ENCODE peak calls at places on chromosome 22, in four cellular contexts. Y is HepG2, H is K562, F is GM12878. N is an unnamed sample.

GRCh38 chr22:50525991-50526848 is 822 bp upstream of the SCO2 start:
- DNase-seq in Y (peak; percentile 44), H (peak; percentile 72), F (no peak), N (peak; percentile 79)

GRCh38 chr22:37546436-37547248 is 13.6 kb upstream of the CDC42EP1 start:
- DNase-seq in Y (peak; percentile 67), H (no peak), F (no peak), N (peak; percentile 64)

GRCh38 chr22:45179276-45180049 is 15.7 kb downstream of the NUP50 start:
- DNase-seq in Y (no peak), H (no peak), F (no peak), N (no peak)

GRCh38 chr22:43736651-43737050 is 75.5 kb downstream of the EFCAB6 start:
- DNase-seq in Y (no peak), H (no peak), F (no peak), N (no peak)

GRCh38 chr22:44488354-44488753 is 9.7 kb downstream of the RTL6 start:
- DNase-seq in Y (no peak), H (no peak), F (no peak), N (no peak)

GRCh38 chr22:30104501-30105156 is 24.4 kb downstream of the HORMAD2 start:
- DNase-seq in Y (no peak), H (no peak), F (no peak), N (no peak)

GRCh38 chr22:27790396-27791216 is 10.9 kb downstream of the MN1 start:
- DNase-seq in Y (no peak), H (no peak), F (no peak), N (no peak)

GRCh38 chr22:21984793-21985192 is 2.2 kb upstream of the TOP3B start:
- DNase-seq in Y (no peak), H (peak; percentile 92), F (no peak), N (peak; percentile 78)

GRCh38 chr22:43011079-43011478 is 3.9 kb downstream of the PACSIN2 start:
- DNase-seq in Y (peak; percentile 45), H (no peak), F (no peak), N (no peak)

GRCh38 chr22:29831186-29831921 is 6.7 kb downstream of the ASCC2 start:
- DNase-seq in Y (no peak), H (no peak), F (no peak), N (no peak)

GRCh38 chr22:41411021-41411851 is 29.5 kb downstream of the TEF start:
- DNase-seq in Y (no peak), H (no peak), F (no peak), N (no peak)

GRCh38 chr22:31098633-31099110 is 8.7 kb downstream of the SELENOM start:
- DNase-seq in Y (no peak), H (peak; percentile 89), F (no peak), N (peak; percentile 80)

GRCh38 chr22:22341736-22342135 is 97.2 kb downstream of the VPREB1 start:
- DNase-seq in Y (no peak), H (no peak), F (no peak), N (no peak)

GRCh38 chr22:17172172-17172833 is 13.2 kb upstream of the HDHD5 start:
- DNase-seq in Y (no peak), H (no peak), F (no peak), N (peak; percentile 65)

GRCh38 chr22:25362883-25363240 is 143.4 kb downstream of the CRYBB2 start:
- DNase-seq in Y (no peak), H (no peak), F (no peak), N (no peak)

GRCh38 chr22:44732017-44732561 is 20.3 kb upstream of the ARHGAP8 start:
- DNase-seq in Y (no peak), H (no peak), F (no peak), N (no peak)

GRCh38 chr22:42168476-42168875 is 37.9 kb upstream of the CYP2D6 start:
- DNase-seq in Y (no peak), H (no peak), F (no peak), N (no peak)

GRCh38 chr22:42073568-42074152 is 388 bp upstream of the PHETA2 start:
- DNase-seq in Y (no peak), H (no peak), F (no peak), N (no peak)

GRCh38 chr22:23365961-23366360 is 185.7 kb downstream of the BCR start:
- DNase-seq in Y (no peak), H (no peak), F (no peak), N (no peak)

GRCh38 chr22:17831527-17832251 is 57.4 kb upstream of the BID start:
- DNase-seq in Y (no peak), H (no peak), F (no peak), N (no peak)

GRCh38 chr22:46737976-46738641 is at the start of gene CERK:
- DNase-seq in Y (peak; percentile 36), H (peak; percentile 81), F (no peak), N (peak; percentile 68)

GRCh38 chr22:17891427-17892167 is 117.3 kb upstream of the BID start:
- DNase-seq in Y (peak; percentile 7), H (peak; percentile 54), F (no peak), N (peak; percentile 63)

GRCh38 chr22:34696557-34696956 is 369.4 kb upstream of the ISX start:
- DNase-seq in Y (no peak), H (no peak), F (no peak), N (no peak)

GRCh38 chr22:50469377-50470305 is 5.2 kb downstream of the SBF1 start:
- DNase-seq in Y (no peak), H (peak; percentile 77), F (peak; percentile 87), N (peak; percentile 51)

GRCh38 chr22:36212896-36213295 is 11.3 kb upstream of the APOL4 start:
- DNase-seq in Y (peak; percentile 28), H (no peak), F (no peak), N (no peak)

GRCh38 chr22:45475876-45476514 is 26.7 kb upstream of the FBLN1 start:
- DNase-seq in Y (no peak), H (no peak), F (no peak), N (no peak)

GRCh38 chr22:20659920-20660319 is 114.0 kb upstream of the SERPIND1 start:
- DNase-seq in Y (no peak), H (no peak), F (no peak), N (no peak)
- TF ChIP-seq MAX in Y (no peak), H (no peak), F (no peak), N (no peak)

GRCh38 chr22:49191506-49191980 is 636.1 kb downstream of the BRD1 start:
- DNase-seq in Y (no peak), H (no peak), F (no peak), N (no peak)

GRCh38 chr22:49192180-49192856 is 635.4 kb downstream of the BRD1 start:
- DNase-seq in Y (no peak), H (no peak), F (no peak), N (no peak)

GRCh38 chr22:49192857-49193250 is 634.8 kb downstream of the BRD1 start:
- DNase-seq in Y (no peak), H (no peak), F (no peak), N (no peak)

GRCh38 chr22:49189871-49190270 is 637.8 kb downstream of the BRD1 start:
- DNase-seq in Y (no peak), H (no peak), F (no peak), N (no peak)

GRCh38 chr22:49190816-49191505 is 636.7 kb downstream of the BRD1 start:
- DNase-seq in Y (no peak), H (no peak), F (no peak), N (no peak)
- TF ChIP-seq CREM in Y (no peak), H (no peak), F (no peak), N (no peak)

GRCh38 chr22:39654959-39655579 is 84.5 kb downstream of the CACNA1I start:
- DNase-seq in Y (no peak), H (peak; percentile 64), F (no peak), N (peak; percentile 53)
- TF ChIP-seq MAX in Y (no peak), H (no peak), F (no peak), N (no peak)

DNA sequence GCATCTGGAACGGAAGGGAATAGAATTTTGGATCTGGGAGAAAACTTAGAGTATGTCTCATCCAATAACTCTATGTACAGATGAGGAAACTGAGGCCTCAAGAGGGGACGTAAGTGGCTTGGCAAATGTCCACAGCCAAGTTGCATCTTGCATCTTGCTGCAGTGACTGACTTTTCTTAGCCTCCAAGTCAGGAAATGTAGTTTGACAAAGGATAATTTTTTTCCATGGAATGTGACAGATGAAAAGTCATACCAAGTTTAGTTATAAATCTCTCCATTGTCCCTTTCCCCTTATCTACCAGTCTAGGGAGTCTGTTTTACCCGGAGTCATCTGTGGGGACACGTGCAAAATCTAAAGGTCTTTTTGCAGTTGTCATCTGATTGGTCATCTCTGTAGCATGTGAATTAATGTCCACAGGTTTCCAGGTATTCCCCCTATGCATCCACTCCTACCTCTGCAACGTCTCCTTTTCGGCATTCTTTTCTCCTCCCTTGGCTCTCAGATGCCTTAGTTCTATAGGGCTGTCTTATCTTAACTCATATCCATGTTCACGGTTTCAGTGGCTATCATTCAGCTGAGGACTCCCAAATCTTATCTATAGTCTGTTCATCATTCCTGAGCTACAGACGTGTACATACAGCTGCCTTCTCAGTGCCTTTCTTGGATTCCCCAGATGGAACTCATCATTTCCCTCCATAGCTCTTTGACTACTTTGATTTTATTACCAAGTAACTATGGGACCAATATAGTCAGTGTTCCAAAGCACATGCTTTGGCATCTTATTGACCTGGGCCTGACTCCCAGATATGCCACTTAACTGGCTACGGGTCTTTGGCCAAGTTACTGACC is 139.5 kb upstream of the TIMP3 start:
- DNase-seq in Y (no peak), H (no peak), F (no peak), N (no peak)
- TF ChIP-seq CREM in Y (no peak), H (no peak), F (no peak), N (no peak)

N was measured in WTC11.